ENCODE peak calls at places on chromosome 20, in seven cellular contexts. S is HCT116; A is spleen; Q is heart right ventricle; O is pancreas; T is CD8-positive, alpha-beta T cell; E is neural progenitor cell. W is an unnamed sample.

GRCh38 chr20:11090751-11091150 is 417.0 kb upstream of the JAG1 start:
- DNase-seq in E (no peak), A (no peak), S (no peak), T (no peak), O (no peak), Q (no peak), W (no peak)

GRCh38 chr20:11376406-11376805 is 541.3 kb upstream of the BTBD3 start:
- DNase-seq in Q (no peak), O (no peak), A (no peak), S (no peak), T (no peak), E (no peak), W (no peak)

GRCh38 chr20:13009682-13010406 is 1.1 kb downstream of the SPTLC3 start:
- DNase-seq in S (no peak), O (no peak), E (no peak), A (no peak), T (no peak), Q (no peak), W (peak)

GRCh38 chr20:46070215-46070910 is 19.4 kb downstream of the NCOA5 start:
- DNase-seq in T (no peak), S (no peak), E (no peak), A (no peak), Q (no peak), O (no peak), W (no peak)

GRCh38 chr20:21323640-21324039 is 20.5 kb downstream of the XRN2 start:
- DNase-seq in A (no peak), E (no peak), Q (no peak), T (no peak), S (peak), O (no peak), W (no peak)

GRCh38 chr20:63273635-63274380 is 1.2 kb downstream of the ARFGAP1 start:
- DNase-seq in E (peak), A (no peak), Q (no peak), T (no peak), O (no peak), S (no peak), W (no peak)

GRCh38 chr20:57126481-57127092 is 139.9 kb downstream of the BMP7 start:
- DNase-seq in T (no peak), S (no peak), A (no peak), Q (no peak), E (no peak), O (no peak), W (no peak)

GRCh38 chr20:47389867-47390347 is 33.4 kb upstream of the ZMYND8 start:
- DNase-seq in O (no peak), T (no peak), S (no peak), E (no peak), A (no peak), Q (no peak), W (no peak)

GRCh38 chr20:44113642-44113945 is 73.4 kb downstream of the JPH2 start:
- DNase-seq in S (no peak), A (no peak), T (no peak), E (no peak), O (no peak), Q (no peak), W (no peak)

GRCh38 chr20:61117725-61118124 is 134.3 kb upstream of the CDH4 start:
- DNase-seq in O (no peak), E (no peak), A (no peak), T (no peak), Q (no peak), S (no peak), W (no peak)

GRCh38 chr20:51345601-51346101 is 196.9 kb downstream of the NFATC2 start:
- DNase-seq in A (no peak), Q (no peak), O (no peak), S (no peak), E (no peak), T (no peak), W (no peak)

GRCh38 chr20:57659789-57660509 is 39.7 kb upstream of the ZBP1 start:
- DNase-seq in Q (no peak), O (peak), A (peak), E (no peak), S (no peak), T (no peak), W (no peak)

GRCh38 chr20:865379-865778 is 31.9 kb downstream of the FAM110A start:
- DNase-seq in Q (no peak), E (no peak), O (no peak), S (no peak), A (no peak), T (no peak), W (no peak)

GRCh38 chr20:62818592-62819493 is 2.0 kb downstream of the COL9A3 start:
- DNase-seq in O (peak), Q (peak), T (no peak), E (no peak), S (no peak), A (no peak), W (no peak)

GRCh38 chr20:15930324-15931305 is 642.6 kb downstream of the KIF16B start:
- DNase-seq in O (no peak), S (no peak), E (peak), A (no peak), Q (no peak), T (no peak), W (peak)

GRCh38 chr20:56885521-56885920 is 256.4 kb downstream of the TFAP2C start:
- DNase-seq in S (no peak), Q (no peak), E (no peak), A (no peak), T (no peak), O (no peak), W (no peak)

GRCh38 chr20:63941282-63942060 is 14.7 kb downstream of the UCKL1 start:
- DNase-seq in O (peak), T (peak), Q (peak), A (peak), S (no peak), E (peak), W (peak)

GRCh38 chr20:4060856-4061440 is 45.6 kb upstream of the RNF24 start:
- DNase-seq in O (no peak), A (no peak), E (no peak), Q (no peak), S (no peak), T (no peak), W (no peak)

GRCh38 chr20:19827818-19828217 is 69.8 kb downstream of the RIN2 start:
- DNase-seq in Q (no peak), O (no peak), T (no peak), A (no peak), S (no peak), E (no peak), W (no peak)

GRCh38 chr20:58673119-58673518 is 19.5 kb upstream of the NPEPL1 start:
- DNase-seq in A (no peak), E (no peak), Q (no peak), S (no peak), T (no peak), O (no peak), W (no peak)

GRCh38 chr20:55586626-55587025 is 418.7 kb downstream of the CBLN4 start:
- DNase-seq in S (no peak), A (no peak), T (no peak), E (peak), O (no peak), Q (no peak), W (no peak)

GRCh38 chr20:21278829-21279228 is 24.3 kb upstream of the XRN2 start:
- DNase-seq in E (no peak), Q (no peak), T (no peak), S (no peak), O (no peak), A (no peak), W (no peak)

GRCh38 chr20:2914160-2914559 is 40.9 kb downstream of the PTPRA start:
- DNase-seq in O (no peak), Q (no peak), E (no peak), T (no peak), A (no peak), S (no peak), W (no peak)

GRCh38 chr20:41200446-41201202 is 63.3 kb downstream of the PLCG1 start:
- DNase-seq in O (no peak), E (no peak), Q (no peak), A (no peak), S (no peak), T (no peak), W (no peak)

GRCh38 chr20:37567331-37567665 is 39.6 kb upstream of the BLCAP start:
- DNase-seq in Q (no peak), A (no peak), O (peak), T (no peak), S (no peak), E (no peak), W (no peak)

GRCh38 chr20:4014031-4014474 is 1.3 kb downstream of the RNF24 start:
- DNase-seq in S (peak), T (no peak), O (no peak), A (no peak), E (peak), Q (no peak), W (peak)

GRCh38 chr20:8757146-8757545 is 311.7 kb upstream of the PLCB4 start:
- DNase-seq in Q (no peak), T (no peak), S (no peak), E (no peak), A (no peak), O (no peak), W (no peak)

DNA sequence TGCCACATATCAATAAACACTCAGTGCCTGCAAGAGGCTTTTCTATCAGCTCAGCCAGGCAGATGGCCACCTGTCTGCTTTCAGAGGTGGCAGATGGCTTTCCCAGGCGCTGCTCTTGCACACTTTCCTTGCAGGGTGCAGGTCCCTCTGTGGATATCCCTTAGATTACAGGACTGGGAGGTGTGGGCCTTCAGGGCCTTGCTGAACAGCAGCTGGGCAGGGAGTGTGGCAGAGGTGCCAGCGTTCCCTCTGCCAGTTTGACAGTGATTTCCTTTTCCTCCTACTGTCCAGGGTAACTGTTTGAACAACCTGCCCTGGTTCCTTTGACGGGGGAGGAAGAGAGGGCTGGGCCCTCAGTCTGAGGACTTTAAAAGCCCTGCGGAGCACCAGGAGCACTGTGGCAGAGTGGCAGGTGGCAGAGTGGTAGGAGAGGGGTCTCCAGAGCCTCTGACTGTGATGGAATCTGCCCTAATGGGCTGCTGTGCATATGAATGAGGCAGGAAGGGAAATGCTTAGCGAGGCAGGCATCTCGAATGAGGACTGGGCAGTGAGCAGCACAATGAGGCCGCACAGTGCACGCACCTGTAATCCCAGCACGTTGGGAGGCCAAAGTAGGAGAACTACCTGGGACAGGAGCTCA is 34.2 kb downstream of the ABHD12 start:
- DNase-seq in Q (no peak), A (no peak), O (no peak), E (peak), S (no peak), T (no peak), W (no peak)
- H3K4me3 ChIP-seq in Q (no peak), A (no peak), O (no peak), E (no peak), S (no peak), T (no peak), W (no peak)

GRCh38 chr20:50067461-50067860 is 45.5 kb downstream of the UBE2V1 start:
- DNase-seq in E (no peak), Q (no peak), S (no peak), T (no peak), O (no peak), A (no peak), W (no peak)

GRCh38 chr20:50073500-50073899 is 39.5 kb downstream of the UBE2V1 start:
- DNase-seq in S (no peak), Q (no peak), A (peak), T (no peak), E (no peak), O (peak), W (no peak)

GRCh38 chr20:50068041-50068651 is 44.8 kb downstream of the UBE2V1 start:
- DNase-seq in T (no peak), S (no peak), Q (no peak), E (no peak), O (no peak), A (no peak), W (no peak)

GRCh38 chr20:50070361-50070760 is 42.6 kb downstream of the UBE2V1 start:
- DNase-seq in T (no peak), O (peak), S (no peak), Q (no peak), A (peak), E (no peak), W (no peak)

DNA sequence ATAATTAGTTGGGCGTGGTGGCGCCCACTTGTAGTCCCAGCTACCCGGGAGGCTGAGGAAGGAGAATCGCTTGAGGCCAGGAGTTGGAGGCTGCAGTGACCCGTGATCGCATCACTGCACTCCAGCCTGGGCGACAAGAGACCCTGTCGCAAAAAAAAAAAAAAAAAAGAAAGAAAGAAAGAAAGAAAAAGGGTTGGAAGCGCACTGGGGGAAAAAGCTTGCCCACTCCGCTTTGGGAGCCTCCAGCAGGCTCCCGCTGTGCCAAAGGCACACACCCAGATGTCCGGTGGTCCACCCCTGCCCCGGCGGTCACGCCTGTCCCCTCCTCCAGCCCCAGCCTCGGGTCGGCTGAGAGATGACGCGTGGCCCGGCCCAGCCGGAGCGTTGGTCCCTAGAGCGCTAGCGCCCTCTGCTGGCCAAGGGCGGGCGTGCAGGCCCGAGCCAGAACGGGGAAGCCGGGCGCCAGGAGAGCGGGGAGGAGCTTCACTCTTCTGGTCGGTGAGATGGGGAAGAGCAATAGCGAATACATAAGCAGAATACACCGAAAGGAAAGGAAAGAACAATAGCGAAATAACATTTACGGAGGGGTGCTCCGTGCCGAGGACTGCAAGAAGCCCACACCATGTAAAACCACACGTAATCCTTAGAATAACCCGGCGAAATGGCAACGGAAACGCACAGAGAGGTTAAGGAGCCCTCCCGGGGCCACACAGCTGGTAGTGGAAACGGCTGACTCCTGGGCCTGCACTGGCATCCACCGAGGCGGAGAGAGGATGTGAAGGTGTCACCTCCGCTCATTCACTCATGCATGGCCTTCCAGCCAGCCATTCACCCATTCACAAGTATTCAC is 41.7 kb downstream of the UBE2V1 start:
- DNase-seq in T (peak), O (peak), S (peak), Q (peak), A (peak), E (peak), W (peak)
- TF ChIP-seq CTCF in T (peak), O (peak), S (peak), Q (peak), A (peak), E (peak), W (peak)

GRCh38 chr20:32685541-32686529 is 12.1 kb upstream of the C20orf203 start:
- DNase-seq in Q (peak), O (no peak), S (no peak), T (no peak), A (no peak), E (peak), W (no peak)
- H3K27ac ChIP-seq in Q (peak), O (no peak), S (no peak), T (no peak), A (no peak), E (peak), W (no peak)

DNA sequence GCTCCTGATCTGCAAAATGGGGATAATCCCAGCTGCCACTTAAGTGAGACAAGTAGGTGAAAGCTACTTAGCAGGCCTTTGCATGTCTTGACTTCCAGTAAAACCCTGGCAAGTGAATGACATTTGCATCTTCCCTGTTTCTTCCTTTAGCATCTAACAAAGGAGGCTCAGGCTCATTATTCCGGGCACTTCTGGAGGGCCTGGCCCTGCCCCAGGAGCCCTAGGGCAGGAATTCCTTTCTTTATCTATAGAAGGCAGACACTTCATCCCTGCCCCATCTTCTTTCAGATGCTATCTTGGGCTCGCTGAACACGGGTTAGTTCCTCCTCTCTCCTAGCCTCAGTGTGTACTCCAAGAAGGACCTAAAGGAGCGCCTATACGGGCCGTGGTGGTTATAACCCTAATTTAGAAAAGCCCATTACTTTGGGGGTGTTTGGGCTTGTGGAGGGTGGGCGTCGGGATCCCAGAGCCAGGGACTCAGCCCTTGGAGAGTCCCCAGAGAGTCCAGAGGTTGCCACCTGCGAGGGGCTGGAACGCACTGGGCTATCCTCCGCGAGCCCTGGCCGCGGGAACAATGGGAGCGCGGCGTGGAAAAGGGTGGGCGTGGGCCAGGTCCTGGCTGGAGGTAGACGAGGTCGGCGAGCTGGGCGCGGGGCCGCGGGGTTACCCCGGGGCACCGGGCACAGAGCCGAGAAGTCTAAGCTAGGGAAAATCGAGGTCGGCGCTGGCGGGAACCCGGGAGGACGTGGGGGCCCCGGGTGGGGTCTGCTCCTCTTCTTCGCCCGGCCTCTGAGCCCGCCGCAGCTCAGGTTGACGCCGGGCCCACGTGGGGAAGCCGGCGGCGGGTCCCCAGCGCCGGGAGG is 62.7 kb upstream of the EPB41L1 start:
- DNase-seq in E (peak), A (no peak), T (no peak), S (no peak), O (no peak), Q (no peak), W (no peak)
- H3K4me3 ChIP-seq in E (peak), A (peak), T (no peak), S (peak), O (peak), Q (peak), W (peak)

GRCh38 chr20:49248301-49248700 is 29.1 kb downstream of the DDX27 start:
- DNase-seq in A (no peak), O (no peak), S (no peak), Q (no peak), E (no peak), T (no peak), W (no peak)

GRCh38 chr20:49248879-49249665 is 28.8 kb downstream of the ZNFX1 start:
- DNase-seq in Q (no peak), E (no peak), S (no peak), A (no peak), O (no peak), T (no peak), W (no peak)

GRCh38 chr20:49245921-49246740 is 26.9 kb downstream of the DDX27 start:
- DNase-seq in E (peak), A (no peak), T (no peak), S (peak), O (no peak), Q (no peak), W (no peak)

GRCh38 chr20:49247792-49248191 is 28.6 kb downstream of the DDX27 start:
- DNase-seq in O (no peak), S (no peak), E (no peak), T (no peak), A (no peak), Q (no peak), W (no peak)

DNA sequence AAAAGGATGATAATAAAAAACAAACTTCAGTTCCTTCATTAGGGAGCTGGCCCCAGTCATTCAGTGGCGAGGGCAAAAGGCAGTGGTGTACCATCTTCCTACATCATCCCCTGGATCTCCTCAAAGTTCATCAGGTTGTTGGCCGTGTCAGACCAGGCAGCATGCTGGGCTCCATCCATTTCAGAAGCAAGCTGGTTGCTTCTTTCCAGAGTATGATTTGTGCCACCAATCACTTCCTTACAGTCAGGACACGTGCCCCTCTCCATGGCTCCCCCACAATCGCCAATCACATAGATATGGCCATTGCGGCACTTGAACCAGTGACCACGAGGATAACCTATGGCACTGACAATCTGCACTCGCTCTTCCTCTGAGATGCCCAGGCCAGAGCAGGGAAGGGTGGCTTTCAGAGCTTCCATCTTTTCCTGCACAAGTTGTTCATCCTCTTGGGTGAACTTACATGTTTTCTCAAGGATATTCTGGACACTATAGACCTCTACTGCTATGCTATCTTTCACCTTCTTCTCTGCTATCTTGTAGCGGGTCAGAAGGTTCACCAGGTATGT is 28.0 kb downstream of the DDX27 start:
- DNase-seq in Q (no peak), A (no peak), S (no peak), O (no peak), T (no peak), E (no peak), W (no peak)
- TF ChIP-seq CTCF in Q (no peak), A (no peak), S (no peak), O (no peak), T (no peak), E (no peak), W (no peak)

W was measured in lung.